ENCODE peak calls at places on chromosomes 11 and 22, in four cellular contexts. B, I, F and J are unnamed samples.

GRCh38 chr11:126113515-126113957 is 50.9 kb upstream of the CDON start:
- DNase-seq in F (no peak), I (peak), B (peak), J (peak)

GRCh38 chr11:32893091-32893946 is 708 bp downstream of the QSER1 start:
- DNase-seq in B (peak), F (peak), I (peak), J (peak)

GRCh38 chr11:107587306-107587979 is 3.5 kb upstream of the ELMOD1 start:
- DNase-seq in F (no peak), B (peak), I (peak), J (no peak)

GRCh38 chr11:93567406-93567819 is 24.2 kb upstream of the SMCO4 start:
- DNase-seq in I (no peak), F (no peak), B (no peak), J (no peak)

GRCh38 chr11:4167758-4168157 is 73.2 kb downstream of the RRM1 start:
- DNase-seq in B (no peak), F (no peak), I (no peak), J (no peak)

GRCh38 chr22:20611418-20611817 is 104.0 kb downstream of the MED15 start:
- DNase-seq in B (no peak), I (no peak), F (no peak), J (no peak)

GRCh38 chr11:23749762-23750430 is 747.0 kb upstream of the LUZP2 start:
- DNase-seq in B (no peak), I (no peak), F (no peak), J (no peak)

GRCh38 chr22:31148953-31149627 is 8.8 kb upstream of the PLA2G3 start:
- DNase-seq in I (peak), B (peak), F (peak), J (peak)

GRCh38 chr11:8059030-8059429 is 22.0 kb upstream of the TUB start:
- DNase-seq in B (no peak), F (no peak), I (no peak), J (no peak)

GRCh38 chr11:78190374-78190773 is 1.7 kb downstream of the USP35 start:
- DNase-seq in F (no peak), I (peak), B (no peak), J (no peak)

GRCh38 chr11:72439455-72439854 is 5.1 kb upstream of the CLPB start:
- DNase-seq in B (peak), I (peak), F (no peak), J (no peak)

GRCh38 chr11:3153291-3153861 is 11.7 kb downstream of the OSBPL5 start:
- DNase-seq in F (no peak), B (peak), I (peak), J (peak)

GRCh38 chr11:64533501-64533900 is 57.5 kb upstream of the SLC22A12 start:
- DNase-seq in I (no peak), B (no peak), F (no peak), J (no peak)

GRCh38 chr22:20239063-20239950 is 28.8 kb downstream of the RTN4R start:
- DNase-seq in F (no peak), I (no peak), B (peak), J (no peak)

GRCh38 chr11:78220218-78221157 is 31.8 kb downstream of the USP35 start:
- DNase-seq in F (no peak), I (no peak), B (no peak), J (no peak)

GRCh38 chr11:86802601-86803051 is 2.3 kb downstream of the PRSS23 start:
- DNase-seq in F (no peak), B (peak), I (peak), J (peak)

GRCh38 chr11:87330072-87330678 is 292.4 kb downstream of the TMEM135 start:
- DNase-seq in B (no peak), F (no peak), I (no peak), J (no peak)

GRCh38 chr11:122917311-122917710 is 34.8 kb downstream of the JHY start:
- DNase-seq in B (peak), F (no peak), I (no peak), J (no peak)

GRCh38 chr11:112228706-112229105 is 2.5 kb downstream of the PTS start:
- DNase-seq in I (no peak), B (no peak), F (no peak), J (no peak)

GRCh38 chr11:112227471-112227870 is 1.2 kb downstream of the PTS start:
- DNase-seq in F (no peak), I (no peak), B (no peak), J (no peak)

GRCh38 chr11:112226062-112226921 is at the start of gene PTS:
- DNase-seq in B (peak), F (peak), I (peak), J (peak)

GRCh38 chr11:112225753-112226061 is 521 bp upstream of the PTS start:
- DNase-seq in F (no peak), I (no peak), B (peak), J (no peak)

GRCh38 chr11:112227002-112227401 is 774 bp downstream of the PTS start:
- DNase-seq in I (peak), F (no peak), B (peak), J (no peak)
- H3K23ac ChIP-seq in I (no peak), F (no peak), B (peak), J (peak)

DNA sequence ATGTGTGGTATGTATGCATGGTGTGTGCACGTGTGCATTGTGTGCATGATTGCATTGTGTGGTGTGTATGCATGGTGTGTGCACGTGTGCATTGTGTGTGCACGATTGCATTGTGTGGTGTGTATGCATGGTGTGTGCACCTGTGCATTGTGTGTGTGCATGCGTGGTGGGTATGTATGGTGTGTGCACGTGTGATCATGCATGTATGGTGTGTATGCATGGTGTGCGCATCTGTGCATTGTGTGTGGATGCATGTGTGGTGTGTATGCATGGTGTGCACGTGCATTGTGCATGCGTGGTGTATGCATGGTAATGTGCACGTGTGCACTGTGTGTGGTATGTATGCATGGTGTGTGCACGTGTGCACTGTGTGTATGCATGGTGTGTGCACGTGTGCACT is 16.8 kb downstream of the ALG12 start:
- DNase-seq in I (no peak), B (no peak), F (no peak), J (no peak)
- H3K23ac ChIP-seq in I (no peak), B (no peak), F (peak), J (no peak)

DNA sequence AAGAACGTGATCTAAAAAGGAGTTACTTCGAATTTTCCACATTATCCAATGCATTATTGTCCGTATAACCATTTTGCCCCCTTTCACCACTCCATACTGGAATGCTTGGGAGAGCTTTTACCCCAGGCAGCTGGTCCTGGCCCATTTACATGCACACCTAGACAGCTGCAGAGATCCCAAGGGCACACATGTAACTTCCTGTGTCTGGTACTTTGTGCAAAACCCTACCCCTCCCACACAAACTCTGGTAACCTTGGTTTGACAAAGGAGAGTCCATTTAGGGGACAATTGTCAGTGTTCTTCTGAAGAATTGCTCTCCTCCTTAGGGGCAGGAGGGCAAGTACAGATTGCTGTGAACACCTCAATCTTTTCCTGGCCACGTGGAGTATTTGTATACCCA is 57.3 kb upstream of the SORL1 start:
- DNase-seq in B (no peak), I (no peak), F (no peak), J (no peak)
- H3K23ac ChIP-seq in B (no peak), I (no peak), F (no peak), J (no peak)

GRCh38 chr11:130625907-130626306 is 177.5 kb downstream of the ADAMTS15 start:
- DNase-seq in F (no peak), I (no peak), B (no peak), J (no peak)

GRCh38 chr11:130633466-130633865 is 185.0 kb downstream of the ADAMTS15 start:
- DNase-seq in F (no peak), I (peak), B (peak), J (no peak)

GRCh38 chr11:130631119-130631518 is 182.7 kb downstream of the ADAMTS15 start:
- DNase-seq in F (no peak), B (peak), I (peak), J (no peak)

GRCh38 chr11:130624946-130625345 is 176.5 kb downstream of the ADAMTS15 start:
- DNase-seq in F (no peak), I (peak), B (no peak), J (no peak)

GRCh38 chr11:130629039-130629438 is 180.6 kb downstream of the ADAMTS15 start:
- DNase-seq in F (no peak), I (no peak), B (no peak), J (no peak)
- H3K23ac ChIP-seq in F (no peak), I (no peak), B (peak), J (no peak)

GRCh38 chr22:45034821-45035220 is 25.0 kb upstream of the PHF21B start:
- DNase-seq in F (no peak), B (no peak), I (no peak), J (no peak)
- H3K23ac ChIP-seq in F (no peak), B (no peak), I (no peak), J (no peak)

DNA sequence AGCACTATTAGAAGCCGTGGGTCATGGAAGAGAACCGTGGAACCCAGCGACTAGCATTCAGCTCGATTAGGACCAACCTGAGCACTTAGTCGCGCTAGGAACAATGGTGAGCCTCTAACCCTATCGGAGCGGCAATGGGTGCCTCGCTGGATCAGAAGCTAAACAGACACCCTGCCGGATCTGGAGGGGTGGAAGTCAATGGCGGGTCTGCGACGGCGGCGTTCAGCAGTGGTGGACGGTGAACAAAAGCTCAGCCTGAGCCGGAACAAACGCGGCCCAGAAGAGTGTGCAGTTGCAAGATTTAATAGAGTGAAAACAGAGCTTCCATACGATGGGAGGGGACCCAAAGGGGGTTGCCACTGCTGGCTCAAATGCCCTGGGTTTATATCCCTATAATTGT is 391.8 kb upstream of the DDI1 start:
- DNase-seq in I (no peak), B (no peak), F (no peak), J (no peak)
- H3K23ac ChIP-seq in I (no peak), B (no peak), F (no peak), J (no peak)

DNA sequence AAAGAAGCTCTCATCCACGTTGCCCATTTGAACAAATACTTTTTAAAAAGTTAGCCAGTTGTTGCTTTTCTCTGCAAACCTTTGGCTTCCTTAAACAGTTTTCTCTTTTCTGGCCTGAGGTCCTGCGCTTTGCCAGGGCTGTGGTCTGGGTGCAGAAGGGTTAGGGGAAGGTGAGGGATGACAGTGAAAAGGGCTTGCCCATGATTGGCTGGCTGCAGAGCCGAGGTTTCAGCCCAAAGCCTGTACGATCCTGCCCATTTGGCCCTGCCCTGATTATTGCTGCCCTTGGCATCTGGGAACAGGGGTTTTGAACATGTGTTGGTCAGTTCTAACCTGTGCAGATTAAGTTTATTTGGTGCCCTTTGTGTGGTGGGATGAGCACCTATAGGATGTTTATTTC is 1.5 kb downstream of the INCENP start:
- DNase-seq in I (no peak), F (no peak), B (no peak), J (no peak)
- H3K23ac ChIP-seq in I (no peak), F (no peak), B (peak), J (no peak)

GRCh38 chr11:61966673-61967176 is 709 bp downstream of the FTH1 start:
- DNase-seq in B (no peak), F (no peak), I (peak), J (peak)

GRCh38 chr11:61968758-61969390 is 1.4 kb upstream of the FTH1 start:
- DNase-seq in I (no peak), B (no peak), F (no peak), J (no peak)

GRCh38 chr11:61969391-61969758 is 1.9 kb upstream of the FTH1 start:
- DNase-seq in I (no peak), B (no peak), F (no peak), J (no peak)

GRCh38 chr11:61967177-61967923 is at the start of gene FTH1:
- DNase-seq in B (peak), F (peak), I (peak), J (peak)

GRCh38 chr11:61967924-61968757 is 707 bp upstream of the FTH1 start:
- DNase-seq in B (no peak), I (no peak), F (no peak), J (peak)
- H3K23ac ChIP-seq in B (peak), I (no peak), F (peak), J (peak)